ENCODE peak calls at places on chromosomes 1 and 21, in nine cellular contexts. One of them, this sample, is unnamed.
A peak's percentile ranks its signal among the peaks of the same experiment; 100 is the strongest.

GRCh38 chr1:201450721-201451291 is 18.2 kb downstream of the PHLDA3 start:
- DNase-seq in body of pancreas: peak; percentile 39
- DNase-seq in left lung: peak; percentile 72
- DNase-seq in fibroblast of lung: peak; percentile 76
- DNase-seq in A549: no peak
- DNase-seq in iPS DF 6.9: no peak
- DNase-seq in heart right ventricle: peak; percentile 80
- DNase-seq in kidney: peak; percentile 80
- DNase-seq in heart left ventricle: peak; percentile 88
- DNase-seq in this sample: peak; percentile 64

GRCh38 chr1:224696891-224697765 is 81.0 kb downstream of the CNIH3 start:
- DNase-seq in iPS DF 6.9: no peak
- DNase-seq in body of pancreas: no peak
- DNase-seq in kidney: no peak
- DNase-seq in left lung: no peak
- DNase-seq in heart left ventricle: no peak
- DNase-seq in A549: no peak
- DNase-seq in fibroblast of lung: peak; percentile 77
- DNase-seq in heart right ventricle: no peak
- DNase-seq in this sample: no peak

GRCh38 chr1:178486100-178487069 is 10.4 kb downstream of the CLEC20A start:
- DNase-seq in left lung: no peak
- DNase-seq in kidney: no peak
- DNase-seq in A549: no peak
- DNase-seq in heart left ventricle: no peak
- DNase-seq in body of pancreas: no peak
- DNase-seq in iPS DF 6.9: no peak
- DNase-seq in heart right ventricle: no peak
- DNase-seq in fibroblast of lung: no peak
- DNase-seq in this sample: no peak

GRCh38 chr1:207459008-207459407 is 4.9 kb downstream of the CR2 start:
- DNase-seq in left lung: no peak
- DNase-seq in heart right ventricle: no peak
- DNase-seq in iPS DF 6.9: no peak
- DNase-seq in fibroblast of lung: no peak
- DNase-seq in heart left ventricle: no peak
- DNase-seq in body of pancreas: no peak
- DNase-seq in A549: no peak
- DNase-seq in kidney: no peak
- DNase-seq in this sample: no peak

GRCh38 chr1:245652660-245653427 is 498.1 kb downstream of the KIF26B start:
- DNase-seq in kidney: no peak
- DNase-seq in body of pancreas: no peak
- DNase-seq in heart left ventricle: no peak
- DNase-seq in fibroblast of lung: peak; percentile 29
- DNase-seq in iPS DF 6.9: no peak
- DNase-seq in A549: no peak
- DNase-seq in heart right ventricle: no peak
- DNase-seq in left lung: no peak
- DNase-seq in this sample: no peak

GRCh38 chr1:6601865-6602668 is 602 bp downstream of the KLHL21 start:
- DNase-seq in body of pancreas: peak; percentile 72
- DNase-seq in kidney: peak; percentile 93
- DNase-seq in heart left ventricle: peak; percentile 67
- DNase-seq in left lung: peak; percentile 62
- DNase-seq in A549: no peak
- DNase-seq in fibroblast of lung: peak; percentile 70
- DNase-seq in heart right ventricle: peak; percentile 38
- DNase-seq in iPS DF 6.9: no peak
- DNase-seq in this sample: no peak

GRCh38 chr1:178630418-178630817 is 94.6 kb upstream of the RALGPS2 start:
- DNase-seq in heart left ventricle: no peak
- DNase-seq in fibroblast of lung: peak; percentile 82
- DNase-seq in kidney: no peak
- DNase-seq in body of pancreas: no peak
- DNase-seq in A549: no peak
- DNase-seq in iPS DF 6.9: no peak
- DNase-seq in left lung: no peak
- DNase-seq in heart right ventricle: no peak
- DNase-seq in this sample: no peak

GRCh38 chr1:17186216-17186894 is 18.6 kb upstream of the PADI1 start:
- DNase-seq in kidney: no peak
- DNase-seq in A549: no peak
- DNase-seq in left lung: no peak
- DNase-seq in heart right ventricle: no peak
- DNase-seq in body of pancreas: no peak
- DNase-seq in heart left ventricle: no peak
- DNase-seq in fibroblast of lung: no peak
- DNase-seq in iPS DF 6.9: no peak
- DNase-seq in this sample: no peak

GRCh38 chr21:28540514-28540913 is 452.2 kb downstream of the LTN1 start:
- DNase-seq in iPS DF 6.9: no peak
- DNase-seq in fibroblast of lung: peak; percentile 78
- DNase-seq in A549: no peak
- DNase-seq in body of pancreas: no peak
- DNase-seq in heart left ventricle: no peak
- DNase-seq in heart right ventricle: no peak
- DNase-seq in kidney: no peak
- DNase-seq in left lung: no peak
- DNase-seq in this sample: no peak

GRCh38 chr1:13540871-13541270 is 27.1 kb upstream of the LRRC38 start:
- DNase-seq in iPS DF 6.9: no peak
- DNase-seq in A549: no peak
- DNase-seq in left lung: no peak
- DNase-seq in kidney: no peak
- DNase-seq in heart right ventricle: peak; percentile 64
- DNase-seq in heart left ventricle: peak; percentile 88
- DNase-seq in body of pancreas: no peak
- DNase-seq in fibroblast of lung: no peak
- DNase-seq in this sample: no peak

GRCh38 chr1:240765732-240766363 is 153.9 kb upstream of the GREM2 start:
- DNase-seq in heart right ventricle: no peak
- DNase-seq in fibroblast of lung: peak; percentile 6
- DNase-seq in heart left ventricle: no peak
- DNase-seq in kidney: no peak
- DNase-seq in left lung: no peak
- DNase-seq in iPS DF 6.9: no peak
- DNase-seq in A549: peak; percentile 12
- DNase-seq in body of pancreas: no peak
- DNase-seq in this sample: no peak

GRCh38 chr1:27306892-27307850 is 14.8 kb upstream of the TMEM222 start:
- DNase-seq in iPS DF 6.9: no peak
- DNase-seq in fibroblast of lung: no peak
- DNase-seq in kidney: no peak
- DNase-seq in heart left ventricle: no peak
- DNase-seq in A549: peak; percentile 33
- DNase-seq in left lung: no peak
- DNase-seq in heart right ventricle: no peak
- DNase-seq in body of pancreas: no peak
- DNase-seq in this sample: no peak

GRCh38 chr21:28193189-28193588 is 799.5 kb downstream of the LTN1 start:
- DNase-seq in A549: no peak
- DNase-seq in kidney: no peak
- DNase-seq in fibroblast of lung: no peak
- DNase-seq in body of pancreas: no peak
- DNase-seq in left lung: no peak
- DNase-seq in iPS DF 6.9: no peak
- DNase-seq in heart left ventricle: no peak
- DNase-seq in heart right ventricle: no peak
- DNase-seq in this sample: no peak

GRCh38 chr1:94801919-94802546 is 18.1 kb upstream of the SLC44A3 start:
- DNase-seq in body of pancreas: peak; percentile 34
- DNase-seq in heart right ventricle: peak; percentile 21
- DNase-seq in fibroblast of lung: peak; percentile 96
- DNase-seq in iPS DF 6.9: no peak
- DNase-seq in heart left ventricle: peak; percentile 40
- DNase-seq in A549: peak; percentile 66
- DNase-seq in left lung: no peak
- DNase-seq in kidney: peak; percentile 79
- DNase-seq in this sample: no peak

GRCh38 chr1:200174525-200174924 is 147.0 kb downstream of the NR5A2 start:
- DNase-seq in left lung: no peak
- DNase-seq in A549: no peak
- DNase-seq in kidney: no peak
- DNase-seq in fibroblast of lung: no peak
- DNase-seq in body of pancreas: no peak
- DNase-seq in heart left ventricle: no peak
- DNase-seq in heart right ventricle: no peak
- DNase-seq in iPS DF 6.9: no peak
- DNase-seq in this sample: no peak

GRCh38 chr1:175221548-175222175 is 29.1 kb upstream of the KIAA0040 start:
- DNase-seq in A549: no peak
- DNase-seq in left lung: peak; percentile 44
- DNase-seq in fibroblast of lung: peak; percentile 3
- DNase-seq in iPS DF 6.9: peak; percentile 47
- DNase-seq in body of pancreas: peak; percentile 52
- DNase-seq in heart right ventricle: peak; percentile 43
- DNase-seq in kidney: peak; percentile 80
- DNase-seq in heart left ventricle: peak; percentile 51
- DNase-seq in this sample: no peak
- H3K4me3 ChIP-seq in A549: no peak overlapping the region
- H3K4me3 ChIP-seq in left lung: no peak overlapping the region
- H3K4me3 ChIP-seq in fibroblast of lung: no peak overlapping the region
- H3K4me3 ChIP-seq in iPS DF 6.9: no peak overlapping the region
- H3K4me3 ChIP-seq in body of pancreas: no peak overlapping the region
- H3K4me3 ChIP-seq in heart right ventricle: no peak overlapping the region
- H3K4me3 ChIP-seq in kidney: no peak overlapping the region
- H3K4me3 ChIP-seq in heart left ventricle: no peak overlapping the region
- H3K4me3 ChIP-seq in this sample: no peak overlapping the region

GRCh38 chr1:30748098-30748698 is 9.4 kb downstream of the LAPTM5 start:
- DNase-seq in body of pancreas: no peak
- DNase-seq in fibroblast of lung: peak; percentile 45
- DNase-seq in iPS DF 6.9: no peak
- DNase-seq in heart left ventricle: no peak
- DNase-seq in A549: no peak
- DNase-seq in kidney: no peak
- DNase-seq in heart right ventricle: no peak
- DNase-seq in left lung: no peak
- DNase-seq in this sample: peak; percentile 72
- H3K27ac ChIP-seq in body of pancreas: no peak overlapping the region
- H3K27ac ChIP-seq in fibroblast of lung: no peak overlapping the region
- H3K27ac ChIP-seq in iPS DF 6.9: no peak overlapping the region
- H3K27ac ChIP-seq in heart left ventricle: no peak overlapping the region
- H3K27ac ChIP-seq in A549: peak overlapping the region; percentile 61
- H3K27ac ChIP-seq in kidney: no peak overlapping the region
- H3K27ac ChIP-seq in heart right ventricle: no peak overlapping the region
- H3K27ac ChIP-seq in left lung: peak overlapping the region; percentile 57
- H3K27ac ChIP-seq in this sample: peak overlapping the region; percentile 98

GRCh38 chr1:111595807-111596206 is 23.8 kb upstream of the RAP1A start:
- DNase-seq in body of pancreas: no peak
- DNase-seq in left lung: no peak
- DNase-seq in fibroblast of lung: no peak
- DNase-seq in kidney: no peak
- DNase-seq in heart right ventricle: no peak
- DNase-seq in A549: no peak
- DNase-seq in iPS DF 6.9: no peak
- DNase-seq in heart left ventricle: no peak
- DNase-seq in this sample: no peak

GRCh38 chr1:111594128-111594693 is 25.4 kb upstream of the RAP1A start:
- DNase-seq in left lung: no peak
- DNase-seq in A549: no peak
- DNase-seq in heart left ventricle: no peak
- DNase-seq in kidney: no peak
- DNase-seq in iPS DF 6.9: no peak
- DNase-seq in body of pancreas: no peak
- DNase-seq in fibroblast of lung: no peak
- DNase-seq in heart right ventricle: no peak
- DNase-seq in this sample: no peak

GRCh38 chr1:111593403-111594127 is 26.0 kb upstream of the RAP1A start:
- DNase-seq in iPS DF 6.9: no peak
- DNase-seq in A549: no peak
- DNase-seq in heart left ventricle: no peak
- DNase-seq in kidney: no peak
- DNase-seq in fibroblast of lung: no peak
- DNase-seq in left lung: no peak
- DNase-seq in body of pancreas: no peak
- DNase-seq in heart right ventricle: no peak
- DNase-seq in this sample: no peak

GRCh38 chr1:111592389-111593361 is 26.9 kb upstream of the RAP1A start:
- DNase-seq in body of pancreas: peak; percentile 84
- DNase-seq in left lung: peak; percentile 90
- DNase-seq in fibroblast of lung: peak; percentile 77
- DNase-seq in iPS DF 6.9: no peak
- DNase-seq in heart right ventricle: peak; percentile 91
- DNase-seq in heart left ventricle: peak; percentile 94
- DNase-seq in A549: peak; percentile 14
- DNase-seq in kidney: peak; percentile 96
- DNase-seq in this sample: peak; percentile 40

DNA sequence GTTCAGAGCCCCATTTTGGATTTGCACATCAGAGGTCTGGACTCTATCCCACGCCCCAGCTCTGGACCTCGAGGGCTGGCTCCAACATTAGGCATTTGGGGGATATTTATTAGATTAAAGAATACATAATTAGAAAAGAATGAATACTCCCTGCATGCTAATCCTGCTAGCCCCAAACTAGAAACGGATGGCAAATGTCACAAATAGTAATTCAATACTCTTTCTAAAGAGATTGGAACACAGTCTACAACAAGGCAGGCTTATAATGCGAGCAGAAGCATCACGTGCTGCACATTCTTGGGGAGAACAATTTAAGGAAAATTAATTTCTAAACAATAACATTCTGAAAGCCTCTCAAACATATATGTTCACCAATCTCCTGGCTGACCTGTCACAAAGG is 27.6 kb upstream of the RAP1A start:
- DNase-seq in heart right ventricle: no peak
- DNase-seq in fibroblast of lung: no peak
- DNase-seq in kidney: no peak
- DNase-seq in body of pancreas: no peak
- DNase-seq in heart left ventricle: no peak
- DNase-seq in left lung: no peak
- DNase-seq in iPS DF 6.9: no peak
- DNase-seq in A549: no peak
- DNase-seq in this sample: no peak
- H3K4me3 ChIP-seq in heart right ventricle: no peak overlapping the region
- H3K4me3 ChIP-seq in fibroblast of lung: no peak overlapping the region
- H3K4me3 ChIP-seq in kidney: no peak overlapping the region
- H3K4me3 ChIP-seq in body of pancreas: no peak overlapping the region
- H3K4me3 ChIP-seq in heart left ventricle: no peak overlapping the region
- H3K4me3 ChIP-seq in left lung: no peak overlapping the region
- H3K4me3 ChIP-seq in iPS DF 6.9: no peak overlapping the region
- H3K4me3 ChIP-seq in A549: no peak overlapping the region
- H3K4me3 ChIP-seq in this sample: no peak overlapping the region

GRCh38 chr1:170696591-170697337 is 32.8 kb downstream of the PRRX1 start:
- DNase-seq in kidney: no peak
- DNase-seq in fibroblast of lung: no peak
- DNase-seq in iPS DF 6.9: no peak
- DNase-seq in A549: no peak
- DNase-seq in body of pancreas: no peak
- DNase-seq in heart left ventricle: no peak
- DNase-seq in left lung: no peak
- DNase-seq in heart right ventricle: no peak
- DNase-seq in this sample: no peak
- H3K27ac ChIP-seq in kidney: no peak overlapping the region
- H3K27ac ChIP-seq in fibroblast of lung: peak overlapping the region; percentile 6
- H3K27ac ChIP-seq in iPS DF 6.9: no peak overlapping the region
- H3K27ac ChIP-seq in A549: no peak overlapping the region
- H3K27ac ChIP-seq in body of pancreas: no peak overlapping the region
- H3K27ac ChIP-seq in heart left ventricle: peak overlapping the region; percentile 80
- H3K27ac ChIP-seq in left lung: no peak overlapping the region
- H3K27ac ChIP-seq in heart right ventricle: no peak overlapping the region
- H3K27ac ChIP-seq in this sample: peak overlapping the region; percentile 67

This sample was measured in dorsolateral prefrontal cortex.